ENCODE peak calls at places on chromosomes 1 and 21, in five cellular contexts. P is A549, U is NB4, I is bronchial epithelial cell, R is BJ. J is an unnamed sample.

GRCh38 chr1:167711797-167712196 is 10.0 kb upstream of the MPZL1 start:
- DNase-seq in R (no peak), U (no peak), P (no peak), I (no peak), J (no peak)

GRCh38 chr1:55235722-55236121 is 20.6 kb upstream of the USP24 start:
- DNase-seq in I (peak), U (no peak), R (peak), P (no peak), J (peak)

GRCh38 chr1:48356901-48357300 is 115.1 kb downstream of the SPATA6 start:
- DNase-seq in R (no peak), P (no peak), U (no peak), I (no peak), J (no peak)

GRCh38 chr1:162663589-162664030 is 31.3 kb downstream of the DDR2 start:
- DNase-seq in P (no peak), U (no peak), R (peak), I (peak), J (no peak)

GRCh38 chr1:64849942-64850341 is 105.1 kb downstream of the RAVER2 start:
- DNase-seq in R (no peak), P (no peak), I (no peak), U (no peak), J (no peak)

GRCh38 chr1:96362623-96363022 is 359.0 kb upstream of the PTBP2 start:
- DNase-seq in R (peak), I (peak), P (peak), U (peak), J (peak)

GRCh38 chr1:233668725-233669294 is 54.9 kb downstream of the KCNK1 start:
- DNase-seq in P (peak), R (peak), I (peak), U (no peak), J (peak)

GRCh38 chr1:23727362-23727811 is 15.9 kb upstream of the ELOA start:
- DNase-seq in I (peak), R (no peak), P (no peak), U (peak), J (peak)

GRCh38 chr1:237206065-237206414 is 164.1 kb downstream of the RYR2 start:
- DNase-seq in I (no peak), R (no peak), U (no peak), P (no peak), J (no peak)

GRCh38 chr1:95245029-95245428 is 11.0 kb downstream of the RWDD3 start:
- DNase-seq in I (no peak), P (no peak), R (no peak), U (no peak), J (no peak)

GRCh38 chr1:117794073-117794472 is 135.3 kb downstream of the GDAP2 start:
- DNase-seq in R (no peak), I (no peak), P (no peak), U (no peak), J (no peak)

GRCh38 chr1:108327534-108328462 is 83.9 kb upstream of the NBPF4 start:
- DNase-seq in U (peak), I (no peak), R (no peak), P (no peak), J (peak)

GRCh38 chr1:18989956-18990355 is 33.5 kb upstream of the IFFO2 start:
- DNase-seq in I (no peak), P (no peak), U (no peak), R (no peak), J (no peak)

GRCh38 chr1:46084553-46085448 is 47.6 kb downstream of the PIK3R3 start:
- DNase-seq in R (peak), U (no peak), P (no peak), I (peak), J (no peak)

GRCh38 chr1:225655509-225656258 is 2.8 kb upstream of the ENAH start:
- DNase-seq in P (peak), U (peak), R (peak), I (peak), J (peak)

GRCh38 chr1:224497714-224498573 is 63.3 kb upstream of the WDR26 start:
- DNase-seq in U (peak), R (peak), I (peak), P (no peak), J (peak)

GRCh38 chr1:77126309-77126708 is 92.9 kb downstream of the PIGK start:
- DNase-seq in I (peak), P (no peak), R (peak), U (peak), J (peak)

GRCh38 chr1:67726224-67726623 is 41.2 kb downstream of the GADD45A start:
- DNase-seq in U (no peak), P (no peak), I (peak), R (no peak), J (no peak)

GRCh38 chr1:161484613-161485012 is 20.6 kb upstream of the FCGR2A start:
- DNase-seq in U (peak), I (no peak), R (no peak), P (no peak), J (no peak)

GRCh38 chr1:9858293-9859035 is 34.7 kb upstream of the CLSTN1 start:
- DNase-seq in U (no peak), R (no peak), I (no peak), P (no peak), J (no peak)

GRCh38 chr1:52634111-52634510 is 1.1 kb downstream of the SHISAL2A start:
- DNase-seq in P (no peak), U (no peak), R (no peak), I (no peak), J (no peak)

GRCh38 chr1:73804935-73805334 is 393.0 kb downstream of the LRRIQ3 start:
- DNase-seq in I (no peak), P (no peak), R (no peak), U (no peak), J (no peak)

GRCh38 chr1:113536182-113536780 is 146.0 kb downstream of the MAGI3 start:
- DNase-seq in R (no peak), I (peak), U (no peak), P (no peak), J (no peak)

GRCh38 chr1:95381980-95382379 is 148.0 kb downstream of the RWDD3 start:
- DNase-seq in I (no peak), P (no peak), U (no peak), R (no peak), J (no peak)

GRCh38 chr21:36846624-36847023 is 119.8 kb downstream of the HLCS start:
- DNase-seq in I (peak), U (no peak), R (no peak), P (no peak), J (no peak)

GRCh38 chr1:109969430-109969829 is 15.1 kb upstream of the AHCYL1 start:
- DNase-seq in P (no peak), I (peak), U (no peak), R (no peak), J (no peak)

GRCh38 chr1:202624781-202625108 is 85.5 kb downstream of the SYT2 start:
- DNase-seq in I (no peak), P (no peak), U (no peak), R (no peak), J (no peak)

GRCh38 chr1:173580081-173580480 is 22.8 kb downstream of the SLC9C2 start:
- DNase-seq in P (no peak), R (no peak), I (no peak), U (no peak), J (no peak)

GRCh38 chr1:164753521-164754077 is 194.6 kb downstream of the PBX1 start:
- DNase-seq in R (no peak), P (no peak), U (no peak), I (no peak), J (no peak)

GRCh38 chr1:89312572-89312971 is 39.9 kb upstream of the GBP5 start:
- DNase-seq in P (no peak), U (peak), I (no peak), R (no peak), J (no peak)

GRCh38 chr1:21296509-21297354 is 6.5 kb upstream of the ECE1 start:
- DNase-seq in U (no peak), R (no peak), P (no peak), I (no peak), J (no peak)

GRCh38 chr1:2208309-2209239 is 14.0 kb upstream of the FAAP20 start:
- DNase-seq in U (no peak), P (peak), I (peak), R (peak), J (peak)

GRCh38 chr1:4046836-4047461 is 146.9 kb upstream of the C1orf174 start:
- DNase-seq in R (no peak), P (no peak), I (no peak), U (no peak), J (no peak)

DNA sequence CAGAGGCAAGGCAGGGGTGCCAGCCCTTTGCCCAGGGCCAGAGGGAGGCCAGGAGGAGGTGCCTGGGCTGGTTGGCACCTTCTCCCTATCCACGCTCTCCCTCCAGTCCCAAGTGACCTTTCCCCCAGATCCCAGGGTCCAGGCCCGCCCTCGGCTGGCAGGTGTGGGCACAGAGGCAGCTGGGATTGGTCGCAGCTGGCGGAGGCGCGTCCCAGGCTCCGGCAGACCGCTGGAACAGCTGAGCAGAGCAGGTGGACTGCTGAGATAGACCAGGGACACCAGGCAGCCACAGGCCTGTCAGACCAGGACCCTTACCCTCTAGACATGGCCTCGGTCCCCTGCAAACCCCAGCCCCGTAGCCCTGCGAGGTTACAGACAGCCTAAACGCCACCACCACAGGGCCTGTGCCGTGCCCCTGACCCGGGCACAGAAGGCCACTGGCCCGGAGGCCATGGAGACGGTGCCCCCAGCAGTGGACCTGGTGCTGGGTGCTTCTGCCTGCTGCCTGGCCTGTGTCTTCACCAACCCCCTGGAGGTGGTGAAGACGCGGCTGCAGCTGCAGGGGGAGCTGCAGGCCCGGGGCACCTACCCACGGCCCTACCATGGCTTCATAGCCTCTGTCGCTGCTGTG is at the start of gene SLC25A34:
- DNase-seq in U (no peak), P (no peak), R (no peak), I (peak), J (no peak)
- TF ChIP-seq CTCF in U (no peak), P (no peak), R (peak), I (no peak), J (no peak)

DNA sequence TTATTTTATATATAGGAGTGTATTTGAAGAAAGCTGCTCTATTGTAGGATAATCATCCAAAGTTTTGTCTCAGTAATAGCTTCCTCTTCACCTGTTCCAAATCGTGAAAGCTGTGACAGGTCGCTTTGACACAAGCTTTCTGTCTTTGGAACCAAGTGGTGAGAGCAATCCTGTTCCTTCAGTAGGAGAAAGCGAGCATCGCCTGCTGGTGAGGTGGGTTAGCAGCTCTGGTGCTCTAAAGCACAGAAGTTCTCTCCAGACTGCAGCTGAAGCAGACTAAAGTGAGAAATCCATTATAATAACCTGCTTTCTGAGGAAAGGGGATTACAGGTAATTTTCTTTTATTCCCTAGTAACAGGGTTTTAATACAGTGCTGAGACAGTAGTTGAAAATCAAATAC is 803.8 kb downstream of the ADGRL2 start:
- DNase-seq in I (no peak), R (no peak), P (no peak), U (no peak), J (no peak)
- TF ChIP-seq CTCF in I (no peak), R (no peak), P (no peak), U (no peak), J (no peak)

GRCh38 chr1:221979461-221980032 is 237.7 kb upstream of the DUSP10 start:
- DNase-seq in P (no peak), U (no peak), R (no peak), I (peak), J (no peak)
- TF ChIP-seq CTCF in P (peak), U (no peak), R (peak), I (peak), J (peak)

GRCh38 chr1:230303069-230303468 is 123.1 kb downstream of the PGBD5 start:
- DNase-seq in U (peak), I (no peak), P (no peak), R (no peak), J (no peak)
- TF ChIP-seq CTCF in U (no peak), I (no peak), P (no peak), R (no peak), J (no peak)

GRCh38 chr1:215276582-215276981 is 194.0 kb downstream of the KCNK2 start:
- DNase-seq in P (no peak), R (no peak), U (no peak), I (no peak), J (no peak)
- TF ChIP-seq CTCF in P (no peak), R (no peak), U (no peak), I (no peak), J (no peak)